ENCODE peak calls at places on chromosomes 2 and 18, in five cellular contexts. L, M, O, H and R are unnamed samples. For H3K4me1, the result is how much of the 10 kb centered on the place peaks cover.

GRCh38 chr2:40653829-40654228 is 201.9 kb upstream of the SLC8A1 start:
- DNase-seq in L (no peak), M (no peak), O (no peak), H (no peak), R (no peak)

GRCh38 chr2:95044598-95044997 is 19.1 kb downstream of the MAL start:
- DNase-seq in L (no peak), M (no peak), O (no peak), H (no peak), R (no peak)

GRCh38 chr2:25251032-25251460 is 82.7 kb upstream of the POMC start:
- DNase-seq in L (no peak), M (peak), O (no peak), H (no peak), R (no peak)

GRCh38 chr2:3492951-3493609 is 26.3 kb downstream of the ADI1 start:
- DNase-seq in L (no peak), M (no peak), O (peak), H (no peak), R (no peak)

GRCh38 chr2:133777607-133778006 is 209.3 kb upstream of the NCKAP5 start:
- DNase-seq in L (no peak), M (no peak), O (peak), H (no peak), R (no peak)

GRCh38 chr18:78776706-78777105 is 202.9 kb upstream of the SALL3 start:
- DNase-seq in L (no peak), M (no peak), O (no peak), H (no peak), R (no peak)

GRCh38 chr2:100844514-100844913 is 24.6 kb downstream of the NPAS2 start:
- DNase-seq in L (no peak), M (no peak), O (no peak), H (no peak), R (no peak)

GRCh38 chr2:70328921-70329561 is 27.2 kb upstream of the FAM136A start:
- DNase-seq in L (no peak), M (no peak), O (peak), H (no peak), R (no peak)

GRCh38 chr18:71994273-71994672 is 549.9 kb downstream of the CBLN2 start:
- DNase-seq in L (no peak), M (no peak), O (no peak), H (no peak), R (no peak)

GRCh38 chr2:145815933-145816332 is 1296.0 kb upstream of the ZEB2 start:
- DNase-seq in L (no peak), M (no peak), O (no peak), H (no peak), R (no peak)

GRCh38 chr18:49725809-49726514 is 87.4 kb downstream of the ACAA2 start:
- DNase-seq in L (peak), M (peak), O (peak), H (peak), R (peak)

GRCh38 chr18:62200121-62200914 is 13.3 kb downstream of the RELCH start:
- DNase-seq in L (no peak), M (no peak), O (no peak), H (no peak), R (no peak)

GRCh38 chr2:109609352-109610024 is 4.3 kb downstream of the SEPTIN10 start:
- DNase-seq in L (no peak), M (no peak), O (no peak), H (peak), R (no peak)

GRCh38 chr2:79359419-79359818 is 153.4 kb upstream of the CTNNA2 start:
- DNase-seq in L (no peak), M (no peak), O (no peak), H (no peak), R (no peak)

GRCh38 chr2:45274190-45274926 is 265.1 kb upstream of the SIX2 start:
- DNase-seq in L (no peak), M (peak), O (no peak), H (no peak), R (peak)
- H3K27ac ChIP-seq in L (no peak), M (no peak), O (no peak), H (no peak), R (no peak)

DNA sequence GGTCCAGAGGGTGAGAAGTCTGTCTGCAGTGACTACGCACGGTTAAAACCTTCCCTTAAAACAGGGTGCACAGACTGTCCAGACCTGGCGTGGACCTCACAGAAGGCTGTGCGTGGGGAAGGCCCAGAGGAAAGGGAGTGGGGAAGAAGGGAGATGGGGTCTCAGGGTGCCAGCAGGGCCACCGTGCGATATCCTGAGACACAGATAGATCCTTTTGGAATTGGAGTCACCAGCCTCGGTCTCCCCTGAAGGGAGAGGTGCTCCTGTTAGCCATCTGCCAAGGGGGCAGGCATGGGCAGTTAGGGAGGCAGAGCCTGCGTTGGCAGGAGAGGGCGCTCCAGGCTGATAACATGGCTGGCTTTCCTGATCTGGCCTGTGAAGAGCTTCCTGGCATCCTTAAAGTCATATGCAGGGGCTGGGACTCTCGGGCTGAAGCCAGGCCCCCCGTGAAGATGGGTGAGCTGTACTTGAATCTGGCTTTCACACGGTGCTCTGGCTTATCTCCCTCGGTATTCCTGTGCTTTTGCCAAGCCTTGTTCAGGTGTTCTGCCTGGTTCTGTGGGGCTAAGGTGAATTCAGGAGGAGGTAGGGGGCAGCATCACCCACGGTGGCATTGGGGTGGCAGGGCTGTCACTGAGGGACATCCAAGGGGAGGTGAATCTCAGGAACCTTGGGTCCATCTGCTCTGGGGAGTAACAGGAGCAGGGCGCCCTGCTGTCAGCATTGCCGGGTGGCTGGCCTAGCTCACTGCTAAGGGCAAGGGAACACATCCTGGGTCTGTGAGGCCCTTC is 107.2 kb upstream of the SMAD2 start:
- DNase-seq in L (peak), M (no peak), O (peak), H (no peak), R (no peak)
- H3K4me1 ChIP-seq in L (under half), M (under half), O (under half), H (under half), R (under half)

DNA sequence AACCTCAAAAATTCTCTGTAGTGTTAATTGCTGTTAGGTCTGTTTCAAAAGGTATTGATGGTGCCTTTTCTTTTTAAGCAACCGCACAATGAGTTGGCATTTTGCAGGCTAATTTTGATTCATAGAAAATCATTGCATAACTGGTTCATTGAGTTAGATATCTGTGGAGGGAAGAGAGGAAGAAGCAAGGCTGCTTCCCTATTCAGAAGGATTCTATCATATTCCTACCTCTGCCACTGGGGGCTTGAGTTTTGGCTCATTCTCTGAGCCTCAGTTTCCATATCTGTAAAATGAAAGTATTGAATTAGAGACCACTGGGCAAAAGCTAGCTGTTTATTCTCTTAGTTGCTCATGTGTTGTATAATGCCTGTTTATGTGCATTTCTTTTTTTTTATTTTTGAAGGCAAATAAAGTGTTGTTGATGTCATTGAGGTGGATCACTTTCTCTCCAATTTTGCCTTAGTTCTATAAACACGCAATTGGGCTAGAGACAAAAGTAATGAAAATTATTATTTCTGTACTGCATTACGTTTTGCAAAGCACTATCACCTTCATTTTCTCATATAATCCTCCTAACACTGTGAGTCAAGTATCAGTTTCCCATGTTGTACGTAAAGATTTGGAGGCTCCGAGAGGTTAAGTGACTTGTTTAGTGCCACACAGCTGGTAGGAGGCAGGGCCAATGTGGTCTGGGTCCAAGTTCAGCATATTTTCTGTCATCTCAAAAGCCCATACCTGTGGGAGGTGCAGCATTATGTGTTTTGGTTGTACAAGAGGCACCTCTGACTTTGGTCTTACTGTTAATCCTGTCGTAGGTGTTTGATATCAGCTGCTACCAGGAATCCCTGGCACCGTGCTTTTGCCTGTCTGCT is 5.9 kb downstream of the TRIB2 start:
- DNase-seq in L (no peak), M (no peak), O (no peak), H (no peak), R (no peak)
- H3K27ac ChIP-seq in L (peak), M (no peak), O (peak), H (peak), R (peak)

DNA sequence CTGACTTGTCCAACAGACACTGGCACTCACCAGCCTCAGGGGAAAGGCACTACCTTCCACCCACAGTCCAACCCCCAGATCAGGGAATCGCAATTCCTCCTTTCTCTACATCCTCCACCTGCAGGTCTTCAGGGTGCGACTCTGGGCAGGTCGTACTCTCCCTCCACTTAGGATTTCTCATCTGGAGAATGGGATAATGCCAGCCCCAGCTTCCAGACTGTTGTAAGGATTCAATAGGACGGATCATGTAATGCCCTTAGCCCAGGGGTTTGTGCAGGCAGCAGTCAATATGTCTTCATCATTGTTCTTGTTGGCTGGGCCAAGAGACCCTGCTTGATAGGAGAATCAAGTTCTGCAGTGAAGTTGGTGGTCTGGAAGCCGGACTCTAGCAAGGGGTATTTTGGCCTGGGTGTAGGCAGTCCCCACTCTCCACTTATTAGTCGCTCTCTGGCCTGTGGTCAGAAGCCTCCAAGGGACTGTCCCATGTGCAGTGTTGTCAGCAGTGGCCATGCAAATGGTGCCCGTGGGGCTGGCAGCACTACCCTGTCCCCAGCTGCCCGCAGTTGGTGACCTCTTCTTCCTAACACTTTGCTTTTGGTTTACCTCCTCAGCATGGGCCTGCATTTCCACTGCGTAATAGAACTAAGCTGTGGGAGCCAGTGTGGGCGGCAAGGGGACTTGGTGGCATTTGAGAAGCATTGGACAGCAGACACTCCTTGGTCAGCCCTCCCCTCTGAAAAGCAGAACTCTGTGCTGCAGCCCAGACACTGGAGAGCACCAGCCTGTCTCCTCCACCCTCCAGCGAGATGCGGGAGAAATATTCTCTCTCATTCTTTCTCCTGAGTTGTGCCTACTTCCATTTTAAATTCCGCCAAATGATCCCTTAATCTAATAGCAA is 172.5 kb upstream of the HS6ST1 start:
- DNase-seq in L (no peak), M (no peak), O (no peak), H (no peak), R (no peak)
- H3K4me1 ChIP-seq in L (under half), M (under half), O (under half), H (under half), R (under half)

GRCh38 chr2:159230145-159230877 is 56.2 kb downstream of the WDSUB1 start:
- DNase-seq in L (no peak), M (no peak), O (no peak), H (no peak), R (no peak)

GRCh38 chr2:159229476-159230144 is 56.9 kb downstream of the WDSUB1 start:
- DNase-seq in L (no peak), M (no peak), O (no peak), H (no peak), R (no peak)

DNA sequence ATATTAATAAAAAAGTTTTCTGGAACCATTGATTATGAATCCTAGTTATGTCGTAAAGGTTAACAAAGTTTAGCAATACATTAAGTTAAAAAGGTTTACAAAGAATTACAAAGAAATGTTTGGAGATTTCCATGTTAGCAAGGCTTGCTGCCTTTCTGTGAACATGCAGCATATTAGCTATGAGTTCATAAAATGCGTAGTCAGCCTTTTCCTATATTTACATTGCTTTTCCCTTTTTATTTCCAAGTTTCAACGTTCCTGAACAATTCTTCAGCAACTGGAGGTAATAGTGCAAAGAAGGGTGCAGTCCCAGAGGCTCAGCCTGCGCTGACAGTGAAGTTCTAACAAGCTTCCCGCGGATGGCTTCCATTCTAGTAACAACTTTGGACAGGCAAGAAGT is 51.6 kb downstream of the WDSUB1 start:
- DNase-seq in L (no peak), M (no peak), O (no peak), H (no peak), R (no peak)
- H3K27ac ChIP-seq in L (no peak), M (no peak), O (no peak), H (no peak), R (no peak)

DNA sequence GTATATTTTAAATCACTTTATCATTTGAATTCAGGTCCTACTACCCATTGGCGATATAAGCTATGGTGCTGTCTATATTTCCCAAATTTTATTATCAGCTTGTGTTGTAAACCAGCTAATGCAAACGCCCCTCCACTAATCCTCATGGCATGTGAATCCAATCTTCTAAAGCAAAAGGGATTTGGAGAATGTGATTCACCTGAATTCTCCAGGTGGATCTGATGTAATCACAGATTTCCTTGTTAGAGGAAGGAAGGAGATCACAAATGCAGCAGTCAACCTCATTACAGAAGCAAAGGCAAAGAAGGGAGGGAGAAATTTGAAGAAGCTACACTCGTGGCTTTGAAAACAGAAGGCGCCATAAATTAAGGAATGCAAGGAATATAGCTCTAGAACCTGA is 431.1 kb upstream of the CDH19 start:
- DNase-seq in L (no peak), M (no peak), O (no peak), H (no peak), R (no peak)
- H3K4me1 ChIP-seq in L (under half), M (under half), O (under half), H (under half), R (under half)

GRCh38 chr2:225998125-225998524 is 598.6 kb downstream of the NYAP2 start:
- DNase-seq in L (no peak), M (no peak), O (no peak), H (no peak), R (no peak)

GRCh38 chr2:225996477-225996858 is 597.0 kb downstream of the NYAP2 start:
- DNase-seq in L (no peak), M (no peak), O (no peak), H (no peak), R (no peak)

GRCh38 chr2:225995788-225996476 is 596.4 kb downstream of the NYAP2 start:
- DNase-seq in L (peak), M (no peak), O (no peak), H (peak), R (no peak)

GRCh38 chr2:225993430-225993829 is 593.9 kb downstream of the NYAP2 start:
- DNase-seq in L (no peak), M (no peak), O (no peak), H (peak), R (no peak)

DNA sequence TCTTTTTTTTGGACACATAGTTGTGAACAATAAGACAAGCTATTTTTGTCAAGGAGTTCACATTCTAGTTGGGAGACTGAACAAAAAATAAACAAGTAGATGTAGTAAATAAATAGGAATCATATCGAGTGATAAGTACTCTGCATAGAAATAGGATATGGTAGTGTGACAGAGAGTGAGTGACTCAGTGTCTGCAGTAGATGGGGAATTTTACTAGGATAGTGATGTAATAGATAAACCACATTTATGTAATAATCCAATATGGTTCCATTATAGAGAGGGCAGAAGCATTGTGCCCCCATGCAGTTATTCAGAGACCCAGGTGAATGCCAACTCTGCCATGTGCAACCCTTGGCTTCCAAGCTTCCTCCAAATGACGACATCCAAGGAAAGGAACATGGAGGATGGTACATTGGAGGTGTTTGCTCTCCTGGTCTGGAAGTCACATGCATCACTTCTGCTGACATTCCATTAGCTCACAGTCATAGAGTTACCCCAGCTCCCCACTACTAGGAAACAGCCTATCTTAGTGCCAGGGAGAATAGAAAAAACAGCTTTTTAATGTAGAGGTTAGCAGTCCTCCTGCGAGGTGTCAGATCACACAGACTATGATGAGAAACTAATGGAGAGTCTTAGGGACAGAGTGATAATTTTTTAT is 595.4 kb downstream of the NYAP2 start:
- DNase-seq in L (no peak), M (no peak), O (no peak), H (no peak), R (no peak)
- H3K27ac ChIP-seq in L (no peak), M (no peak), O (no peak), H (no peak), R (no peak)

GRCh38 chr2:127408004-127408806 is 10.0 kb upstream of the PROC start:
- DNase-seq in L (peak), M (peak), O (peak), H (peak), R (peak)
- H3K4me1 ChIP-seq in L (under half), M (under half), O (under half), H (half or more), R (under half)

DNA sequence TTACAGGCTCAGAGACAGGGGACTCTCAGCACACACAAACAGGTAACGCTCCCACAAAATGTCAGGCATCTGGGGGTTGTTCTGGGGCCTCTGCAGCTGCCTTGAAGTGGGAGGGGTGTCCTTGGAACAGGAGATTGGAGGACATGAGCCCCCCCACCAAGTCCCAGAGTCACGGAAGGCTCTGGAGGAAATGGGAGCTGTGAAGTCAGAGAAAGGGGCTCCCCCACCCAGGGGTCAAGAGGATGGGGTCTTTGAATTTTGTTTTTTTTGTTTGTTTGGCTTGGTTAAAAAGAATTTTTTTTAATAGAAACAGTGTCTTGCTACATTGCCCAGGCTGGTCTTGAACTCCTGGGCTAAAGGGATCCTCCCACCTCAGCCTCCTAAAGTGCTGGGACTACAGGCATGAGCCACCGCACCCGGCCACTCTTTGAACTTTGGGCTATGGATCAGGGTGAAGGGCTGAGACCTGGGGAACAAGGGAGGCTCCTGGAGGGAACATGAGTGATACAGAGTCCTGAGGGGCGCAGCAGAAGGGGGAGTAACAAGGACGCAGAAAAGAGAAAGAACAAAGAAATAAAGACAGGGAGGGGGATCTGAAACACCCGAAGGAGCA is 46.8 kb downstream of the TNS1 start:
- DNase-seq in L (no peak), M (no peak), O (peak), H (no peak), R (no peak)
- H3K27ac ChIP-seq in L (peak), M (no peak), O (peak), H (no peak), R (no peak)

DNA sequence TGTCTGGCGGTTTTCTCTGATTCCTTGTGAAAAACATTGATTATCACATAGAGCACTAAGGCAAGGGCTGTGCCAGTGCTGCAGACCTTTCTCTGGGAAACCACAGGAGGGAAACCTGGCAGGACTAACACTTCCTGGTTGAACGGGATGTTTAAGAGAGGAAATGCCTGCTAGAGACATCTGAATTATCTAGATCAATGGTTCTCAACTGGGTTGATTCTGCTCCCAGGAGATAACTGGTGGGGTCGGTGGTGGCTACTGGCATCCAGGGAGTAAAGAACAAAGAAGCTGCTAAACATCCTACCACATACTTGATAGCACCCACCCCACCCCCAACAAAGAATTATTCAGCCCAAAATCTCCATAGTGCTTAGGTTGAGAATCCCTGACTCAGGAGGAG is 37.5 kb downstream of the DDX18 start:
- DNase-seq in L (no peak), M (no peak), O (no peak), H (no peak), R (no peak)
- H3K4me1 ChIP-seq in L (under half), M (under half), O (under half), H (under half), R (under half)